ENCODE peak calls at places on chromosomes 12 and 14, in four cellular contexts. N, V, D and K are unnamed samples.

GRCh38 chr14:65423986-65424385 is 11.5 kb downstream of the FUT8 start:
- DNase-seq in V (no peak), D (no peak), N (no peak), K (no peak)

GRCh38 chr12:107393043-107393725 is 292.4 kb upstream of the PWP1 start:
- DNase-seq in N (no peak), V (no peak), D (no peak), K (no peak)

GRCh38 chr12:57881035-57881973 is 34.8 kb upstream of the CTDSP2 start:
- DNase-seq in V (no peak), D (no peak), N (no peak), K (no peak)

GRCh38 chr12:77625441-77625840 is 205.3 kb upstream of the NAV3 start:
- DNase-seq in N (no peak), V (no peak), D (no peak), K (no peak)

GRCh38 chr12:82505150-82505549 is 146.8 kb downstream of the METTL25 start:
- DNase-seq in V (no peak), N (no peak), D (no peak), K (no peak)

GRCh38 chr14:78746086-78746595 is 576.0 kb downstream of the NRXN3 start:
- DNase-seq in N (no peak), V (no peak), D (no peak), K (no peak)

GRCh38 chr12:60335765-60336164 is 739.9 kb downstream of the SLC16A7 start:
- DNase-seq in N (no peak), V (no peak), D (no peak), K (no peak)

GRCh38 chr14:69464829-69465228 is 19.7 kb upstream of the PLEKHD1 start:
- DNase-seq in N (no peak), D (no peak), V (no peak), K (no peak)

GRCh38 chr12:33265037-33265436 is 174.6 kb downstream of the SYT10 start:
- DNase-seq in N (no peak), V (no peak), D (no peak), K (no peak)

GRCh38 chr12:68481181-68481941 is 129.3 kb upstream of the RAP1B start:
- DNase-seq in V (no peak), D (peak), N (no peak), K (no peak)

GRCh38 chr14:104673481-104673880 is 15.9 kb upstream of the INF2 start:
- DNase-seq in D (no peak), N (no peak), V (no peak), K (no peak)

GRCh38 chr12:4379410-4379809 is at the start of gene FGF23:
- DNase-seq in D (no peak), N (peak), V (peak), K (peak)

DNA sequence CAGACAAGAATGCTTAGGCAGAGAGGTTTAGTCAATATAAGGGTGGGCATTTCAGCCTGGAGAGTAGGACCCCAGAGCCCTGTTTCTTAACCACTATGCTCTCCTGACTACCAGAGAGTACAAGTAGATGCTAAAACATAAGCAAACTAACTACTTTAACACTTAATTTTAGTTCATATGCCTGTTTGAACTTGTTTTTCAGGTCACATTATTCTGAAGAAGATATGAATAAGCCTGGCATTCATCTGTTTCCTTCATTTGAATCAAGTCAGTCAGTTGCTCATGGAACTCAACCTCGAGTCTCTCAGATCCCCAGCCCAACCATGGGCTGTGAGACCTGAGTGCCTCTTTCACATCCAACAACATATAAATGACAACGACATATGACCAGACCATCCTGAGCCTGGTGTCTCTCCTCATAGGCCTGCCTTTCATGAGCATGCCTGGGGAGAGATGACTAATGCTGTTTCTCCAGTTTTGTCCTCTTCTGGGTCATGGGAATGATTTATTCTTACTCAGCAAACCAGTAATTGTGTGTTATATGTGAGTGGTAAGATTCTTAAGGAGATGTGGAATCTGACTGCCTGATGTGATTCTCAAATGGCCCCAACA is 251.1 kb upstream of the BTG1 start:
- DNase-seq in D (no peak), N (no peak), V (no peak), K (no peak)
- TF ChIP-seq SUZ12 in D (no peak), N (no peak), V (no peak), K (no peak)

GRCh38 chr12:108457734-108458361 is 57.2 kb upstream of the FICD start:
- DNase-seq in D (no peak), N (no peak), V (no peak), K (peak)

GRCh38 chr12:108455706-108456105 is 59.4 kb upstream of the FICD start:
- DNase-seq in N (no peak), V (no peak), D (peak), K (no peak)

GRCh38 chr12:108459106-108459505 is 56.0 kb upstream of the FICD start:
- DNase-seq in N (no peak), D (no peak), V (no peak), K (no peak)

GRCh38 chr12:108457006-108457733 is 57.9 kb upstream of the FICD start:
- DNase-seq in V (peak), N (peak), D (peak), K (no peak)

GRCh38 chr12:108454539-108455139 is 60.4 kb upstream of the FICD start:
- DNase-seq in V (no peak), D (no peak), N (no peak), K (no peak)
- TF ChIP-seq SUZ12 in V (no peak), D (no peak), N (no peak), K (no peak)

GRCh38 chr12:65663648-65664047 is 160.6 kb upstream of the HMGA2 start:
- DNase-seq in D (no peak), N (no peak), V (no peak), K (no peak)
- TF ChIP-seq SUZ12 in D (no peak), N (no peak), V (no peak), K (no peak)

GRCh38 chr12:65656904-65657351 is 167.4 kb upstream of the HMGA2 start:
- DNase-seq in V (no peak), D (no peak), N (no peak), K (no peak)

GRCh38 chr12:65657635-65658034 is 166.6 kb upstream of the HMGA2 start:
- DNase-seq in V (no peak), D (no peak), N (no peak), K (no peak)

GRCh38 chr12:65660096-65660495 is 164.2 kb upstream of the HMGA2 start:
- DNase-seq in V (no peak), N (no peak), D (no peak), K (no peak)

GRCh38 chr12:65659681-65660080 is 164.6 kb upstream of the HMGA2 start:
- DNase-seq in N (no peak), V (no peak), D (no peak), K (no peak)

DNA sequence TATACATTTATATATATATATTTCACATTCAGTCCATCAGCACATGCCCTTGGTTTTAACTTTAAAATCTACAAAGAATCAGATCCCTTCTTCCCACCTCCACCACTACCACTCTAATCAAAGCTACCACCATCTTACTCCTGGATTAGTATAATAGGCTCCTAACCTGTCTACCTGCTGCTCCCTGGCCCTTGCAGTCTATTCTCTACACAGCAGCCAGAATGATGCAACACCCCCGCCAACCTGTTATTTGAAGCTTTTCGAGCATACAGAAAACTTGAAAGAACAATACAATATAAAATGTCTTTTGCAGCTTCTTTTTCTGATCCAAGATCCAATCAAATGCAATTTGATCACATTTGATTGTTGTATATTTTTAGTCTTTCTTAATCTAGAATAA is 165.9 kb upstream of the HMGA2 start:
- DNase-seq in V (no peak), N (no peak), D (no peak), K (no peak)
- TF ChIP-seq SUZ12 in V (no peak), N (no peak), D (no peak), K (no peak)